ENCODE peak calls at places on chromosomes 7 and 10, in eight cellular contexts. One of them, this sample, is unnamed.

GRCh38 chr7:29987821-29988317 is 1.7 kb downstream of the SCRN1 start:
- DNase-seq in astrocyte: peak
- DNase-seq in OCI-LY7: peak
- DNase-seq in RWPE1: peak
- DNase-seq in fibroblast of lung: peak
- DNase-seq in tibial artery: no peak
- DNase-seq in sigmoid colon: no peak
- DNase-seq in PC-3: peak
- DNase-seq in this sample: peak

GRCh38 chr10:47076949-47077348 is 165.7 kb downstream of the PTPN20 start:
- DNase-seq in astrocyte: peak
- DNase-seq in OCI-LY7: no peak
- DNase-seq in RWPE1: no peak
- DNase-seq in fibroblast of lung: peak
- DNase-seq in tibial artery: no peak
- DNase-seq in sigmoid colon: no peak
- DNase-seq in PC-3: no peak
- DNase-seq in this sample: peak

GRCh38 chr7:25886387-25887240 is 265.4 kb upstream of the NFE2L3 start:
- DNase-seq in astrocyte: no peak
- DNase-seq in OCI-LY7: no peak
- DNase-seq in RWPE1: no peak
- DNase-seq in fibroblast of lung: no peak
- DNase-seq in tibial artery: no peak
- DNase-seq in sigmoid colon: no peak
- DNase-seq in PC-3: no peak
- DNase-seq in this sample: no peak

GRCh38 chr10:58701398-58702135 is 188.9 kb downstream of the BICC1 start:
- DNase-seq in astrocyte: peak
- DNase-seq in OCI-LY7: no peak
- DNase-seq in RWPE1: peak
- DNase-seq in fibroblast of lung: peak
- DNase-seq in tibial artery: no peak
- DNase-seq in sigmoid colon: no peak
- DNase-seq in PC-3: peak
- DNase-seq in this sample: no peak

GRCh38 chr7:110591341-110591740 is 499.6 kb upstream of the LRRN3 start:
- DNase-seq in astrocyte: no peak
- DNase-seq in OCI-LY7: no peak
- DNase-seq in RWPE1: no peak
- DNase-seq in fibroblast of lung: peak
- DNase-seq in tibial artery: no peak
- DNase-seq in sigmoid colon: no peak
- DNase-seq in PC-3: no peak
- DNase-seq in this sample: no peak

GRCh38 chr7:94632338-94633024 is 23.5 kb downstream of the SGCE start:
- DNase-seq in astrocyte: peak
- DNase-seq in OCI-LY7: no peak
- DNase-seq in RWPE1: peak
- DNase-seq in fibroblast of lung: peak
- DNase-seq in tibial artery: no peak
- DNase-seq in sigmoid colon: no peak
- DNase-seq in PC-3: peak
- DNase-seq in this sample: peak

GRCh38 chr10:93495654-93496321 is 624 bp upstream of the CEP55 start:
- DNase-seq in astrocyte: no peak
- DNase-seq in OCI-LY7: peak
- DNase-seq in RWPE1: peak
- DNase-seq in fibroblast of lung: no peak
- DNase-seq in tibial artery: no peak
- DNase-seq in sigmoid colon: no peak
- DNase-seq in PC-3: peak
- DNase-seq in this sample: peak

GRCh38 chr10:5511885-5512280 is 12.5 kb upstream of the CALML5 start:
- DNase-seq in astrocyte: no peak
- DNase-seq in OCI-LY7: no peak
- DNase-seq in RWPE1: no peak
- DNase-seq in fibroblast of lung: no peak
- DNase-seq in tibial artery: peak
- DNase-seq in sigmoid colon: peak
- DNase-seq in PC-3: no peak
- DNase-seq in this sample: no peak

GRCh38 chr7:5211730-5212482 is 21.9 kb downstream of the WIPI2 start:
- DNase-seq in astrocyte: no peak
- DNase-seq in OCI-LY7: no peak
- DNase-seq in RWPE1: no peak
- DNase-seq in fibroblast of lung: no peak
- DNase-seq in tibial artery: peak
- DNase-seq in sigmoid colon: peak
- DNase-seq in PC-3: no peak
- DNase-seq in this sample: no peak

GRCh38 chr7:40826419-40827216 is 691.8 kb downstream of the SUGCT start:
- DNase-seq in astrocyte: peak
- DNase-seq in OCI-LY7: no peak
- DNase-seq in RWPE1: no peak
- DNase-seq in fibroblast of lung: peak
- DNase-seq in tibial artery: no peak
- DNase-seq in sigmoid colon: no peak
- DNase-seq in PC-3: no peak
- DNase-seq in this sample: peak

GRCh38 chr7:137981668-137982067 is 20.2 kb downstream of the CREB3L2 start:
- DNase-seq in astrocyte: no peak
- DNase-seq in OCI-LY7: peak
- DNase-seq in RWPE1: no peak
- DNase-seq in fibroblast of lung: no peak
- DNase-seq in tibial artery: no peak
- DNase-seq in sigmoid colon: no peak
- DNase-seq in PC-3: no peak
- DNase-seq in this sample: no peak

GRCh38 chr7:12949060-12950045 is 261.9 kb downstream of the ARL4A start:
- DNase-seq in astrocyte: peak
- DNase-seq in OCI-LY7: no peak
- DNase-seq in RWPE1: no peak
- DNase-seq in fibroblast of lung: peak
- DNase-seq in tibial artery: no peak
- DNase-seq in sigmoid colon: no peak
- DNase-seq in PC-3: peak
- DNase-seq in this sample: no peak

GRCh38 chr10:86365346-86366032 is 1.1 kb downstream of the GRID1 start:
- DNase-seq in astrocyte: no peak
- DNase-seq in OCI-LY7: no peak
- DNase-seq in RWPE1: no peak
- DNase-seq in fibroblast of lung: no peak
- DNase-seq in tibial artery: peak
- DNase-seq in sigmoid colon: peak
- DNase-seq in PC-3: no peak
- DNase-seq in this sample: no peak

GRCh38 chr10:80964955-80965614 is 427.4 kb downstream of the SH2D4B start:
- DNase-seq in astrocyte: no peak
- DNase-seq in OCI-LY7: peak
- DNase-seq in RWPE1: no peak
- DNase-seq in fibroblast of lung: no peak
- DNase-seq in tibial artery: no peak
- DNase-seq in sigmoid colon: no peak
- DNase-seq in PC-3: no peak
- DNase-seq in this sample: no peak

DNA sequence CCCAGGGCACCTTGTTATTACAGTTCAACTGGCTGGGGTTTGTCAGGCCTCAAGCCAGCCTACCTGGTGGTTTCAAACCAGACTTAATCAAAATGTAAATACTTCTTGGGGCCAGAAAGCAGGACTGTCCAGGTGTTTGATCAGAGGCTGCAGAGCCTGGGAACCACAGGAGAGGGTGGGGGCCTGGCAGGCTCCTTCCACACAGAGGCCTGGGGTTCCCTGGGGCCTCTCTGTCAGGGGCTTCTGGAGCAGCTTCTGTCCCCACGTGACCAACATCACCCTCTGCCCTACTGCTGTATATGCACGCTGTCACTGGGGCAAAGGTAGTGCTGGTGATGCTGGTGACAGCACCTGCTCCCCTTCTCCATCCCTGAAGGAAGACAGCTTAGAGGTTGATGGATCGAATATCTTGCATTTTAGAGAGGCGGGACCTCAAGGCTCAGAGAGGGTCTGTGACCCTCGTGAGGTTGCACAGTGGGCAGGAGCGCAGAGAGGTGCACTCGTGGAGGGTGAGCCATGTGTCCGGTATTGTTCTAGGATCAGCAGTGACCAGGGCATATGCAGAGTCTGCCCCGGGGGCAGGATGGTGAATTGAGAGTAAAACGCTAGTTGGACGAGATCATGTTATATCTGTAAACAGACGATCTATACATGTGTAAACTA is 95.4 kb downstream of the GRK5 start:
- DNase-seq in astrocyte: no peak
- DNase-seq in OCI-LY7: no peak
- DNase-seq in RWPE1: no peak
- DNase-seq in fibroblast of lung: no peak
- DNase-seq in tibial artery: no peak
- DNase-seq in sigmoid colon: no peak
- DNase-seq in PC-3: no peak
- DNase-seq in this sample: no peak
- H3K27ac ChIP-seq in astrocyte: no peak
- H3K27ac ChIP-seq in OCI-LY7: no peak
- H3K27ac ChIP-seq in RWPE1: peak
- H3K27ac ChIP-seq in fibroblast of lung: no peak
- H3K27ac ChIP-seq in tibial artery: peak
- H3K27ac ChIP-seq in sigmoid colon: peak
- H3K27ac ChIP-seq in PC-3: no peak
- H3K27ac ChIP-seq in this sample: no peak

DNA sequence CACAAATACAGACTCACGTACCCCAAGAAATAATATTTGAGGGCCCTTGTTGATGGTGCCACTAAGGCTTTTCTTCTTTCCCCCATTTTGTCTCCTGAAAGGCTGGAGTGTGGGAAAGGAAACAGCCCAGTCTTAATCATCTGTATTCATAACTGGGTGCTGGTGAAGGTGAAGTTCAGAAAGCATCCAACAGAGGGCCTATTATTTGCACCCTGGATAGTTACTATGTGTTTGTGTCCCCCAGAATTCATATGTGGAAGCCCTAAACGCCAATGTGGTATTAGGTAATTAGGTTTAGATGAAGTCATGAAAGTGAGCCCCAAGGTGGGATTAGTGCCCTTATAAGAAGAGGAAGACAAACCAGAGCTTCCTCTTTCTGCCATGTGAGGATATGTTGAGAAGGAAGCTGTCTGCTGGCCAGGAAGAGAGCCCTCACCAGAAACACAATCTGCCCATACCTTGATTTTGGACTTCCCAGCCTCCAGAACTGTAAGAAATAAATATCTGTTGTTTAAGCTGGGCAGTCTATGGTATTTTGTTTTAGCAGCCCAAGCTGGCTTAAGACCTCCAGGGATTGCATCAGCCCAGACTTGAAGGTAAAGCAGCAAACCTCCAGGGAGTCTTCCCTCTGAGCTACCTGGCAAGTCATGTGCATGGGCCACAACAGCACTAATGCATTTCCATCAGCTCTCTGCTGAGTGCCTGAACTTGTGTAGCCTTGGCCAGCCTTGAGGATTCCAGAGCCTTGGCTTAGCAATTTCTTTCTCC is 90.0 kb upstream of the ADRB1 start:
- DNase-seq in astrocyte: no peak
- DNase-seq in OCI-LY7: peak
- DNase-seq in RWPE1: no peak
- DNase-seq in fibroblast of lung: no peak
- DNase-seq in tibial artery: no peak
- DNase-seq in sigmoid colon: no peak
- DNase-seq in PC-3: no peak
- DNase-seq in this sample: no peak
- TF ChIP-seq CTCF in astrocyte: no peak
- TF ChIP-seq CTCF in OCI-LY7: peak
- TF ChIP-seq CTCF in RWPE1: no peak
- TF ChIP-seq CTCF in fibroblast of lung: no peak
- TF ChIP-seq CTCF in tibial artery: no peak
- TF ChIP-seq CTCF in sigmoid colon: no peak
- TF ChIP-seq CTCF in PC-3: no peak
- TF ChIP-seq CTCF in this sample: peak

DNA sequence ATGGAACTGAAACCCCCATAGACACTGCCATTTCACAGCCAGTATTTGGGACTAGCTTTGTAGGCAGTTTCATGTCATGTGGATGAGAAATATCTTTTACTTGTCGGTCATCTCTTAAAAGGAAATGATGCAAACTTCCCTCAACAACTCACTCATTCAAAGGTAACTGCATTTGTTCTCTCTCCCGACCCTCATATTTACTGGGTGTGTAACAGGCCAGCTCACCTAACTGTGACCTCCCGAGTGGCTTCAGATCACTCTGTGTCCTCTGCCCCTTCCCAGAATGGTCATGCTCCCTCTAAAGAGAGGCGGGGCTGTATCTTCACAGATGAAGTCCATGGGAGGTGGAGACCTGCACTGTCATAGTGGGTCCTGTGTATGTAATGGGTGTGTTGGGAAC is 14.7 kb downstream of the LRRC18 start:
- DNase-seq in astrocyte: no peak
- DNase-seq in OCI-LY7: no peak
- DNase-seq in RWPE1: no peak
- DNase-seq in fibroblast of lung: no peak
- DNase-seq in tibial artery: no peak
- DNase-seq in sigmoid colon: no peak
- DNase-seq in PC-3: no peak
- DNase-seq in this sample: no peak
- H3K27ac ChIP-seq in astrocyte: no peak
- H3K27ac ChIP-seq in OCI-LY7: no peak
- H3K27ac ChIP-seq in RWPE1: no peak
- H3K27ac ChIP-seq in fibroblast of lung: no peak
- H3K27ac ChIP-seq in tibial artery: no peak
- H3K27ac ChIP-seq in sigmoid colon: no peak
- H3K27ac ChIP-seq in PC-3: no peak
- H3K27ac ChIP-seq in this sample: no peak

GRCh38 chr7:129611246-129612111 is at the start of gene NRF1:
- DNase-seq in astrocyte: peak
- DNase-seq in OCI-LY7: peak
- DNase-seq in RWPE1: peak
- DNase-seq in fibroblast of lung: peak
- DNase-seq in tibial artery: peak
- DNase-seq in sigmoid colon: peak
- DNase-seq in PC-3: peak
- DNase-seq in this sample: peak
- TF ChIP-seq CTCF in astrocyte: no peak
- TF ChIP-seq CTCF in OCI-LY7: no peak
- TF ChIP-seq CTCF in RWPE1: peak
- TF ChIP-seq CTCF in fibroblast of lung: no peak
- TF ChIP-seq CTCF in tibial artery: peak
- TF ChIP-seq CTCF in sigmoid colon: no peak
- TF ChIP-seq CTCF in PC-3: no peak
- TF ChIP-seq CTCF in this sample: no peak

This sample was measured in osteoblast.